ENCODE peak calls at places on chromosomes 12 and 14, in four cellular contexts. F is prostate gland, M is AG09319, T is GM12878. G is an unnamed sample.

GRCh38 chr14:69043007-69043444 is 63.9 kb upstream of the ACTN1 start:
- DNase-seq in F (no peak), M (no peak), T (no peak), G (no peak)

GRCh38 chr14:105258846-105259245 is 10.5 kb downstream of the BTBD6 start:
- DNase-seq in F (no peak), M (no peak), T (no peak), G (no peak)

GRCh38 chr14:37588956-37589737 is 5.9 kb downstream of the FOXA1 start:
- DNase-seq in F (no peak), M (no peak), T (no peak), G (no peak)

GRCh38 chr14:77598366-77599050 is 17.9 kb downstream of the SPTLC2 start:
- DNase-seq in F (no peak), M (no peak), T (no peak), G (no peak)

GRCh38 chr14:50060871-50061663 is 55.3 kb downstream of the VCPKMT start:
- DNase-seq in F (peak), M (peak), T (no peak), G (peak)

GRCh38 chr12:75848533-75848932 is 183.0 kb downstream of the PHLDA1 start:
- DNase-seq in F (no peak), M (no peak), T (no peak), G (no peak)

GRCh38 chr12:42130670-42131402 is 13.8 kb downstream of the GXYLT1 start:
- DNase-seq in F (peak), M (no peak), T (no peak), G (no peak)

GRCh38 chr14:55599250-55599879 is 19.4 kb downstream of the KTN1 start:
- DNase-seq in F (no peak), M (no peak), T (no peak), G (no peak)

GRCh38 chr14:99325591-99325990 is 53.6 kb upstream of the BCL11B start:
- DNase-seq in F (no peak), M (no peak), T (no peak), G (no peak)

GRCh38 chr12:119699199-119699765 is 31.3 kb downstream of the PRKAB1 start:
- DNase-seq in F (no peak), M (peak), T (no peak), G (no peak)

GRCh38 chr12:47014474-47014873 is 64.9 kb upstream of the PCED1B start:
- DNase-seq in F (no peak), M (no peak), T (no peak), G (peak)

GRCh38 chr14:74514471-74514932 is 20.9 kb downstream of the ISCA2 start:
- DNase-seq in F (no peak), M (peak), T (no peak), G (no peak)

GRCh38 chr12:80721326-80721725 is 4.6 kb downstream of the MYF5 start:
- DNase-seq in F (no peak), M (no peak), T (no peak), G (no peak)

GRCh38 chr12:5260591-5261086 is 171.3 kb upstream of the NTF3 start:
- DNase-seq in F (no peak), M (no peak), T (no peak), G (no peak)

GRCh38 chr14:54600685-54601084 is 33.8 kb downstream of the SAMD4A start:
- DNase-seq in F (no peak), M (no peak), T (no peak), G (peak)

GRCh38 chr14:101188571-101188915 is 285.0 kb upstream of the RTL1 start:
- DNase-seq in F (no peak), M (no peak), T (no peak), G (no peak)

GRCh38 chr12:14994610-14995009 is 21.8 kb downstream of the PDE6H start:
- DNase-seq in F (no peak), M (no peak), T (no peak), G (no peak)

GRCh38 chr14:104395941-104396681 is 183.5 kb upstream of the C14orf180 start:
- DNase-seq in F (no peak), M (no peak), T (no peak), G (no peak)

GRCh38 chr14:100076630-100077029 is 11.4 kb downstream of the EVL start:
- DNase-seq in F (no peak), M (peak), T (no peak), G (no peak)

GRCh38 chr14:68076451-68076850 is 256.9 kb downstream of the RAD51B start:
- DNase-seq in F (no peak), M (no peak), T (no peak), G (no peak)

GRCh38 chr12:7501031-7501585 is 2.5 kb downstream of the CD163 start:
- DNase-seq in F (no peak), M (no peak), T (no peak), G (no peak)

GRCh38 chr12:54578778-54579177 is 9.7 kb downstream of the PPP1R1A start:
- DNase-seq in F (no peak), M (no peak), T (no peak), G (no peak)

GRCh38 chr14:101465795-101466448 is 95.4 kb upstream of the DIO3 start:
- DNase-seq in F (no peak), M (no peak), T (no peak), G (no peak)

GRCh38 chr12:41653386-41654110 is 465.4 kb downstream of the PDZRN4 start:
- DNase-seq in F (no peak), M (no peak), T (no peak), G (no peak)

GRCh38 chr14:102723650-102724049 is 53.6 kb upstream of the TRAF3 start:
- DNase-seq in F (no peak), M (no peak), T (no peak), G (no peak)

GRCh38 chr12:70732287-70732686 is 95.1 kb upstream of the PTPRB start:
- DNase-seq in F (no peak), M (no peak), T (no peak), G (no peak)

GRCh38 chr12:42790761-42791151 is 201.2 kb upstream of the PRICKLE1 start:
- DNase-seq in F (no peak), M (no peak), T (no peak), G (no peak)

GRCh38 chr12:11684393-11684792 is 34.9 kb downstream of the ETV6 start:
- DNase-seq in F (no peak), M (no peak), T (no peak), G (no peak)

GRCh38 chr12:107649615-107650014 is 36.0 kb upstream of the PWP1 start:
- DNase-seq in F (no peak), M (no peak), T (no peak), G (no peak)

GRCh38 chr14:61558271-61558670 is 137.0 kb upstream of the HIF1A start:
- DNase-seq in F (no peak), M (no peak), T (no peak), G (no peak)

GRCh38 chr12:6328045-6328779 is 13.7 kb downstream of the TNFRSF1A start:
- DNase-seq in F (no peak), M (no peak), T (no peak), G (no peak)

GRCh38 chr14:37592288-37593274 is 2.5 kb downstream of the FOXA1 start:
- DNase-seq in F (no peak), M (no peak), T (no peak), G (no peak)

GRCh38 chr12:56377310-56377988 is 14.8 kb upstream of the APOF start:
- DNase-seq in F (no peak), M (no peak), T (no peak), G (no peak)

GRCh38 chr14:36997843-36998242 is 174.6 kb downstream of the SLC25A21 start:
- DNase-seq in F (no peak), M (no peak), T (no peak), G (no peak)

GRCh38 chr12:109759076-109759420 is 45.4 kb downstream of the FAM222A start:
- DNase-seq in F (no peak), M (no peak), T (no peak), G (no peak)